ENCODE peak calls at places on chromosomes 1 and 21, in nine cellular contexts. W is lung; C is heart left ventricle; N is CD4-positive, CD25-positive, alpha-beta regulatory T cell; P is astrocyte; X is sigmoid colon; V is GM23338; Y is transverse colon; D is cardiac muscle cell. Q is an unnamed sample. For H3K4me1, the result is how much of the 10 kb centered on the place peaks cover.

GRCh38 chr21:45892156-45892919 is 89.2 kb upstream of the COL6A1 start:
- DNase-seq in N (peak), Y (peak), W (no peak), X (no peak), V (no peak), D (no peak), C (peak), P (no peak), Q (no peak)

GRCh38 chr1:5950201-5950895 is 41.9 kb downstream of the NPHP4 start:
- DNase-seq in V (no peak), Y (no peak), C (no peak), X (no peak), D (no peak), W (no peak), P (no peak), N (no peak), Q (no peak)

GRCh38 chr1:12549460-12550349 is 68.3 kb downstream of the DHRS3 start:
- DNase-seq in P (peak), X (peak), V (no peak), D (no peak), Y (peak), N (no peak), C (peak), W (no peak), Q (no peak)

GRCh38 chr1:94416901-94417701 is 1.1 kb upstream of the ABCD3 start:
- DNase-seq in C (peak), X (peak), D (peak), W (peak), V (peak), Y (peak), N (no peak), P (peak), Q (no peak)

GRCh38 chr21:41235214-41235613 is 67.3 kb downstream of the BACE2 start:
- DNase-seq in P (no peak), D (no peak), X (no peak), Y (no peak), V (no peak), W (no peak), C (no peak), N (no peak), Q (no peak)

GRCh38 chr1:30857964-30858363 is 50.6 kb downstream of the SDC3 start:
- DNase-seq in X (no peak), V (no peak), Y (no peak), C (no peak), D (no peak), P (no peak), W (no peak), N (no peak), Q (no peak)

GRCh38 chr21:19640964-19641363 is 1237.4 kb upstream of the TMPRSS15 start:
- DNase-seq in W (no peak), P (no peak), C (no peak), X (no peak), N (no peak), Y (no peak), D (no peak), V (peak), Q (no peak)

GRCh38 chr21:44303490-44303981 is 3.7 kb downstream of the PFKL start:
- DNase-seq in D (no peak), X (no peak), Y (peak), N (no peak), W (no peak), C (no peak), P (no peak), V (no peak), Q (no peak)

GRCh38 chr1:31410871-31411270 is 2.1 kb upstream of the SERINC2 start:
- DNase-seq in P (no peak), X (no peak), V (no peak), Y (no peak), N (no peak), C (no peak), W (no peak), D (no peak), Q (no peak)

GRCh38 chr21:29987762-29988161 is 48.0 kb upstream of the GRIK1 start:
- DNase-seq in X (no peak), Y (no peak), C (no peak), W (no peak), P (no peak), N (no peak), V (no peak), D (no peak), Q (no peak)

GRCh38 chr1:6448749-6449631 is 17.0 kb downstream of the TNFRSF25 start:
- DNase-seq in D (peak), W (no peak), P (no peak), X (no peak), N (no peak), Y (peak), V (peak), C (no peak), Q (no peak)

GRCh38 chr1:53047737-53048344 is 14.2 kb upstream of the PODN start:
- DNase-seq in N (no peak), P (peak), Y (no peak), D (peak), X (no peak), V (no peak), W (no peak), C (no peak), Q (no peak)

GRCh38 chr1:30617161-30617560 is 106.2 kb downstream of the MATN1 start:
- DNase-seq in N (no peak), P (no peak), W (no peak), V (no peak), C (no peak), X (no peak), D (no peak), Y (no peak), Q (no peak)

GRCh38 chr1:227731241-227731677 is 3.8 kb downstream of the JMJD4 start:
- DNase-seq in X (no peak), Y (no peak), N (no peak), D (no peak), C (no peak), P (no peak), V (no peak), W (no peak), Q (no peak)

GRCh38 chr1:184260382-184260781 is 126.4 kb upstream of the C1orf21 start:
- DNase-seq in P (peak), W (no peak), D (no peak), V (no peak), N (no peak), C (no peak), X (no peak), Y (no peak), Q (no peak)

GRCh38 chr1:12147116-12147753 is 19.6 kb upstream of the TNFRSF1B start:
- DNase-seq in W (no peak), C (no peak), Y (no peak), X (no peak), P (no peak), D (no peak), V (no peak), N (no peak), Q (no peak)

GRCh38 chr1:19495000-19495656 is 9.8 kb upstream of the CAPZB start:
- DNase-seq in D (no peak), Y (no peak), W (no peak), X (no peak), C (no peak), N (no peak), V (no peak), P (no peak), Q (no peak)

GRCh38 chr1:240522122-240522822 is 89.7 kb downstream of the GREM2 start:
- DNase-seq in Y (no peak), W (no peak), N (no peak), D (no peak), V (no peak), C (no peak), P (no peak), X (no peak), Q (no peak)

GRCh38 chr21:46052703-46053651 is 44.9 kb upstream of the COL6A2 start:
- DNase-seq in D (no peak), N (no peak), W (no peak), Y (no peak), P (peak), C (no peak), X (peak), V (no peak), Q (peak)

GRCh38 chr1:11045428-11046269 is 1.4 kb downstream of the MASP2 start:
- DNase-seq in D (peak), P (no peak), V (peak), Y (no peak), N (no peak), W (no peak), C (no peak), X (peak), Q (no peak)

GRCh38 chr1:101929343-101929742 is 67.4 kb downstream of the OLFM3 start:
- DNase-seq in X (no peak), Y (no peak), P (no peak), W (no peak), N (no peak), V (no peak), C (no peak), D (no peak), Q (no peak)

GRCh38 chr1:207248544-207249206 is 72.8 kb upstream of the CD55 start:
- DNase-seq in D (no peak), C (no peak), N (no peak), Y (no peak), P (no peak), V (no peak), X (no peak), W (no peak), Q (no peak)

GRCh38 chr1:39842726-39843305 is 40.5 kb downstream of the TRIT1 start:
- DNase-seq in W (no peak), Y (no peak), V (no peak), N (no peak), P (no peak), D (no peak), C (no peak), X (no peak), Q (no peak)

GRCh38 chr1:225447649-225448048 is 19.8 kb upstream of the LBR start:
- DNase-seq in Y (peak), D (no peak), X (peak), V (no peak), W (no peak), C (no peak), P (no peak), N (no peak), Q (no peak)

GRCh38 chr1:235610157-235610556 is 39.4 kb downstream of the GNG4 start:
- DNase-seq in V (no peak), N (no peak), P (no peak), X (no peak), C (no peak), D (no peak), W (no peak), Y (no peak), Q (no peak)

GRCh38 chr1:94962745-94963265 is 35.9 kb upstream of the CNN3 start:
- DNase-seq in D (no peak), N (peak), Y (peak), C (no peak), P (no peak), W (no peak), X (no peak), V (no peak), Q (no peak)

GRCh38 chr21:28949318-28949717 is 43.4 kb downstream of the LTN1 start:
- DNase-seq in D (no peak), W (no peak), P (no peak), X (no peak), C (no peak), N (no peak), Y (no peak), V (no peak), Q (no peak)

GRCh38 chr21:29374481-29374880 is 75.8 kb downstream of the BACH1 start:
- DNase-seq in W (no peak), V (no peak), Y (no peak), D (no peak), C (no peak), N (no peak), P (no peak), X (no peak), Q (no peak)

GRCh38 chr1:8867878-8868567 is 10.5 kb downstream of the ENO1 start:
- DNase-seq in N (no peak), W (no peak), Y (no peak), X (no peak), V (no peak), P (no peak), D (no peak), C (no peak), Q (no peak)
- H3K4me1 ChIP-seq in N (under half), W (under half), Y (under half), X (under half), V (under half), P (under half), D (under half), C (under half), Q (under half)

GRCh38 chr1:14627608-14628489 is 29.4 kb downstream of the KAZN start:
- DNase-seq in P (no peak), Y (no peak), W (no peak), N (no peak), V (no peak), C (no peak), X (no peak), D (no peak), Q (no peak)

GRCh38 chr1:14634497-14634896 is 36.0 kb downstream of the KAZN start:
- DNase-seq in Y (no peak), V (no peak), X (no peak), N (no peak), P (no peak), C (no peak), W (no peak), D (peak), Q (no peak)

GRCh38 chr1:14629363-14629762 is 30.9 kb downstream of the KAZN start:
- DNase-seq in X (no peak), D (no peak), W (no peak), V (no peak), Y (no peak), P (no peak), C (no peak), N (no peak), Q (no peak)

GRCh38 chr1:14631421-14631820 is 32.9 kb downstream of the KAZN start:
- DNase-seq in W (no peak), P (no peak), Y (no peak), C (no peak), X (no peak), N (no peak), D (no peak), V (no peak), Q (no peak)

DNA sequence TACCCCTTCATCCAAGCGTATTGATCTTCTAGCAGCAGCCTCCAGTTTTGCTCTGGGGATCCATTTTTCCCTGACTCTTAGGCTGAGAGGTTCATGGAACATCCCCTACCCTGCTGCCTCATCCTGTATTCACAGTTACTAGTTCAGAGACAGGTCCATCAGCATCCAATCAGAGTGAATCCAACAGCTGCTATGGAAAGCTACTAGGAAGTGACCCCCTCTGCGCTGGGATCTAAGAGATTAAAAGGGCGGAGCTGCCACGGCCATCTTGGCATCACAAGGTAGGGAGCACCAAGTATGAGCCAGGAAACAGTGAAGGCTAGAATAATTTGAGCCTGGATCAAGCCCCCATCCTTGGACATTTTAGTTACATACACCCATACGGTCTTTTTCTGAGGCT is 32.5 kb downstream of the KAZN start:
- DNase-seq in X (no peak), V (no peak), Y (no peak), C (no peak), P (no peak), D (no peak), W (no peak), N (no peak), Q (no peak)
- H3K4me3 ChIP-seq in X (no peak), V (no peak), Y (no peak), C (no peak), P (no peak), D (no peak), W (no peak), N (no peak), Q (no peak)

GRCh38 chr1:37305841-37306240 is 168.5 kb upstream of the ZC3H12A start:
- DNase-seq in C (no peak), X (no peak), P (no peak), V (no peak), D (no peak), N (no peak), W (no peak), Y (no peak), Q (no peak)
- H3K4me1 ChIP-seq in C (under half), X (under half), P (under half), V (under half), D (under half), N (under half), W (under half), Y (under half), Q (under half)

GRCh38 chr1:9593492-9594465 is 5.1 kb downstream of the TMEM201 start:
- DNase-seq in N (no peak), P (peak), C (peak), Y (peak), V (peak), W (peak), D (peak), X (peak), Q (no peak)
- H3K4me3 ChIP-seq in N (no peak), P (no peak), C (no peak), Y (no peak), V (no peak), W (no peak), D (no peak), X (no peak), Q (no peak)

GRCh38 chr1:169698976-169699375 is 12.4 kb downstream of the SELL start:
- DNase-seq in Y (no peak), V (no peak), W (no peak), N (peak), X (no peak), D (no peak), P (no peak), C (no peak), Q (no peak)
- H3K4me1 ChIP-seq in Y (under half), V (under half), W (under half), N (half or more), X (under half), D (under half), P (under half), C (under half), Q (under half)

GRCh38 chr21:42654913-42655796 is 1.7 kb downstream of the PDE9A start:
- DNase-seq in X (no peak), C (no peak), W (no peak), P (no peak), Y (peak), D (no peak), N (no peak), V (no peak), Q (no peak)
- H3K4me3 ChIP-seq in X (peak), C (peak), W (no peak), P (no peak), Y (peak), D (peak), N (no peak), V (peak), Q (peak)

GRCh38 chr1:172640146-172640545 is 18.8 kb upstream of the FASLG start:
- DNase-seq in C (no peak), N (no peak), Y (no peak), P (peak), W (no peak), D (no peak), V (no peak), X (no peak), Q (no peak)

GRCh38 chr1:172642970-172643369 is 15.9 kb upstream of the FASLG start:
- DNase-seq in V (no peak), D (no peak), P (no peak), C (no peak), Y (no peak), X (no peak), W (no peak), N (no peak), Q (no peak)

GRCh38 chr1:172638249-172638648 is 20.7 kb upstream of the FASLG start:
- DNase-seq in D (no peak), P (no peak), C (no peak), W (no peak), V (no peak), Y (no peak), X (no peak), N (no peak), Q (no peak)

GRCh38 chr1:172638885-172639831 is 19.7 kb upstream of the FASLG start:
- DNase-seq in P (peak), X (no peak), D (no peak), W (no peak), V (no peak), N (peak), Y (no peak), C (no peak), Q (no peak)

GRCh38 chr1:172641492-172641891 is 17.4 kb upstream of the FASLG start:
- DNase-seq in Y (no peak), N (no peak), P (no peak), D (no peak), C (no peak), X (no peak), W (no peak), V (no peak), Q (no peak)
- H3K4me1 ChIP-seq in Y (under half), N (half or more), P (under half), D (under half), C (under half), X (under half), W (under half), V (under half), Q (under half)

Q was measured in ascending aorta.